ENCODE peak calls at places on chromosomes 3 and 15, in six cellular contexts. J, P, G, Z, O and W are unnamed samples.

GRCh38 chr3:44206301-44206700 is 35.4 kb upstream of the TOPAZ1 start:
- DNase-seq in J (no peak), P (no peak), G (no peak), Z (no peak), O (no peak), W (no peak)

GRCh38 chr3:20527368-20527767 is 341.4 kb upstream of the SGO1 start:
- DNase-seq in J (no peak), P (no peak), G (no peak), Z (no peak), O (no peak), W (no peak)

GRCh38 chr3:13818919-13819318 is 61.0 kb downstream of the WNT7A start:
- DNase-seq in J (no peak), P (no peak), G (peak), Z (no peak), O (no peak), W (no peak)

GRCh38 chr15:88653200-88654064 is 14.6 kb downstream of the ISG20 start:
- DNase-seq in J (peak), P (no peak), G (no peak), Z (peak), O (no peak), W (no peak)

GRCh38 chr3:151096697-151097096 is 11.2 kb downstream of the MED12L start:
- DNase-seq in J (no peak), P (no peak), G (no peak), Z (no peak), O (no peak), W (no peak)

GRCh38 chr15:34583399-34584320 is at the start of gene GOLGA8B:
- DNase-seq in J (peak), P (no peak), G (no peak), Z (peak), O (peak), W (peak)

GRCh38 chr3:69063636-69064035 is 11.5 kb upstream of the TMF1 start:
- DNase-seq in J (no peak), P (no peak), G (no peak), Z (no peak), O (no peak), W (no peak)

GRCh38 chr3:117898722-117899121 is 1135.9 kb downstream of the IGSF11 start:
- DNase-seq in J (peak), P (no peak), G (no peak), Z (peak), O (no peak), W (no peak)

GRCh38 chr3:191431160-191431822 is 29.7 kb upstream of the PYDC2 start:
- DNase-seq in J (no peak), P (no peak), G (no peak), Z (no peak), O (no peak), W (no peak)

GRCh38 chr15:91953432-91953831 is 99.9 kb downstream of the SLCO3A1 start:
- DNase-seq in J (no peak), P (no peak), G (no peak), Z (peak), O (no peak), W (no peak)

DNA sequence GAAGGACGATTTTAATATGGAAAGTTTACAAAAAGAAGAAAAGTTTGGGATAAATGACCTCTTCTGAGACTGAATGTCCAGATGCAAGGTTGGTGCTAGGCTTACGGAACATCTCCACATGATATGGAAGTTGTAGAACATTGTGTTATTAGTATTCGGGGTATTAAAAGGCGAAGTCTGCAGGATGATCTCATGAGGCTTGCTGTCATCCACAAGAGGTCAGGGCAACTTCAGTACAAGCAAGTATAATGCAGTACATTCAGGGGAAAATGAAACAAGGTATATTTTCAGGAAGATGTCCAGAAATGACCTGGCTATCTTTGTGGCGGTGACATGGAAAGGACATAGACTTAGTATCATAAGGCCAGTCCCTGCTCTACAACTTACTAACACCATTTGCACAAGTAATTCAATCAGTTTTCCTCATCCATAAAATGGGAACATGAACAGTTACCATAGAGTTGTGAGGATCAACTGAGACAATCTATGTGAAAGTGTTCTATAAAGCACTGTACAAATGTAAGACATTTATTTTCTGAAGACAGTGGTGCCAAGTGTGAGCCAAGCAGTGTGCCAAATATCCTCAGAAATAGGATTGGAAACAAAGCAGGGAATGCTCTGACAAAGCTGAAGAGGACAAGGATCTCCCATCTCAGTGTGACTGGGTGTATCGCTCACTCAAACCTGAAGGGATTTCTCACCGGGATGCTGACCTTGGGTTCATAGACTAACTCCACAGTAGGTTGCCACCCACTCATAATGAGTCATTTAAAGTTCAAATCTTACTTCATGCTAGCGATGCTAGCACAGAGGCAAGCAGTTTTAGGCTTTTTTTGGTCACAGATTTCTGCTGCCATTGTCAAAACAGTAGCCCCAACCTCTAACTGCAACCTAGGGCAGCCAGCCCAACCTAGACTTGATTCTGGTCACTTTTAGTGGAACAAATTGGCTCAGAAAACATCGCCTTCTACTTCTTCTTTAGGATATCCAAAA is 118.3 kb downstream of the TIGIT start:
- DNase-seq in J (peak), P (no peak), G (no peak), Z (no peak), O (no peak), W (peak)
- H3K4me3 ChIP-seq in J (no peak), P (no peak), G (no peak), Z (no peak), O (no peak), W (no peak)

DNA sequence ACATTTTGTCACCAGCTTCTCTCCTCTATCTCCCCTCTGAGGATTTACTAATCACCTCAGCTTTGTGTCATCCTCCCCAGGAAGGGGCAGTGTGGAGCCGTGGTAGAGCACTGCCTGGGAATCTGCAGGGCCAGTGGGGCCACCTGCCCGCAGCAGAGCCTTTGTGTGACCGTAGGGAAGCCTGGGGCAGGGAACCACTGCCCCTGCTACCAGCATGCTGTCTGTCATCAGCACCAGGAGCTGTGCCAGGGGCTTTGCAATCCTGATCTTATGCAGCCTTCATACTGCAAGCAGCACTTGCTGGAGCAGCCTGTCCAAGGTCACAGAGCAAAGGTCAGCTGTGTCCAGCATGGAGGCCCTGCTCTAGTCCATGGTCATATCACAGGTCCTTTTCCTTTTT is 170.2 kb upstream of the IL12A start:
- DNase-seq in J (no peak), P (no peak), G (no peak), Z (no peak), O (no peak), W (no peak)
- TF ChIP-seq CTCF in J (no peak), P (peak), G (no peak), Z (no peak), O (no peak), W (no peak)

DNA sequence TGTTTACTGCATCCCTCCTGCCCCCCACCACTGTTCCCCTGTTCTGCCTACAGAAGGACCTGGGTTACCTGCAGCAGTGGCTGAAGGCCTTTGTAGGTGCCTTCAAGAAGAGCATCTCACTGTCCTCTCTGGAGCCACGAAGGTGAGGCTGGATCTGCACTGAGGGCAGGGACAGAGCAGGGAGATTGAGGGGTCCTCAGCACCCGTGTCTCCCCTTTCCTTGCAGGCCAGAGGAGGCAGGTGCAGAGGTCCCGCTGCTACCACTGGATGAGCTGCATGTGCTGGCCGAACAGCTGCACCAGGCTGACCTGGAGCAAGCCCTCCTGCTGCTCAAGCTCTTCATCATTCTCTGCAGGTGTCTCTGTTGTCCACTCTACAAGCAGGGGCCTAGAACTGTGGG is 9.2 kb downstream of the NBEAL2 start:
- DNase-seq in J (no peak), P (no peak), G (no peak), Z (no peak), O (no peak), W (no peak)
- H3K4me3 ChIP-seq in J (peak), P (no peak), G (no peak), Z (no peak), O (no peak), W (no peak)

GRCh38 chr3:194687638-194688206 is 2.0 kb downstream of the FAM43A start:
- DNase-seq in J (peak), P (no peak), G (peak), Z (peak), O (peak), W (no peak)
- TF ChIP-seq CTCF in J (peak), P (no peak), G (peak), Z (peak), O (peak), W (peak)

GRCh38 chr3:70863049-70863448 is 550.6 kb upstream of the MDFIC2 start:
- DNase-seq in J (no peak), P (no peak), G (no peak), Z (no peak), O (no peak), W (no peak)

GRCh38 chr3:70861855-70862254 is 549.4 kb upstream of the MDFIC2 start:
- DNase-seq in J (no peak), P (no peak), G (no peak), Z (no peak), O (no peak), W (no peak)

GRCh38 chr3:70856414-70857162 is 544.1 kb upstream of the MDFIC2 start:
- DNase-seq in J (peak), P (no peak), G (no peak), Z (no peak), O (no peak), W (peak)

GRCh38 chr3:70857926-70858325 is 545.5 kb upstream of the MDFIC2 start:
- DNase-seq in J (no peak), P (no peak), G (no peak), Z (no peak), O (no peak), W (peak)

DNA sequence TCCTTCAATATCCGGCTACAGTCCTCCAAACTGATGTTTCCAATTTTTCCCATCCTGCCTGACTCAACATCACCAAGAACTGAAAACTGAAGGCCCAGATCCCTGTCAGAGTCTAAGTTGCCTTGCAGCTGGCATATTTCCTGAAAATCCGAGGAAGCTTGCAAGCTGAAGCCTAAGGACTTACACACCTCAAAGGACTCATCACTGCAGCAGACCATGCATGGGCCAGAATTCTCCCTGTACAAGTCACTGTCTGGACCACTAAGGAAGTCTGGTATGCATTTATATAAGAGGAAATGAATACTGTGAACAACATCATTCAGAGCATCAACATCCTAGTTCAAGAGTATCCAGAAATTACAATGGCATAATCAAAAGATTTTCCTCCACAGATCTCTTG is 548.8 kb upstream of the MDFIC2 start:
- DNase-seq in J (no peak), P (no peak), G (no peak), Z (no peak), O (no peak), W (no peak)
- H3K4me3 ChIP-seq in J (no peak), P (no peak), G (no peak), Z (no peak), O (no peak), W (no peak)

DNA sequence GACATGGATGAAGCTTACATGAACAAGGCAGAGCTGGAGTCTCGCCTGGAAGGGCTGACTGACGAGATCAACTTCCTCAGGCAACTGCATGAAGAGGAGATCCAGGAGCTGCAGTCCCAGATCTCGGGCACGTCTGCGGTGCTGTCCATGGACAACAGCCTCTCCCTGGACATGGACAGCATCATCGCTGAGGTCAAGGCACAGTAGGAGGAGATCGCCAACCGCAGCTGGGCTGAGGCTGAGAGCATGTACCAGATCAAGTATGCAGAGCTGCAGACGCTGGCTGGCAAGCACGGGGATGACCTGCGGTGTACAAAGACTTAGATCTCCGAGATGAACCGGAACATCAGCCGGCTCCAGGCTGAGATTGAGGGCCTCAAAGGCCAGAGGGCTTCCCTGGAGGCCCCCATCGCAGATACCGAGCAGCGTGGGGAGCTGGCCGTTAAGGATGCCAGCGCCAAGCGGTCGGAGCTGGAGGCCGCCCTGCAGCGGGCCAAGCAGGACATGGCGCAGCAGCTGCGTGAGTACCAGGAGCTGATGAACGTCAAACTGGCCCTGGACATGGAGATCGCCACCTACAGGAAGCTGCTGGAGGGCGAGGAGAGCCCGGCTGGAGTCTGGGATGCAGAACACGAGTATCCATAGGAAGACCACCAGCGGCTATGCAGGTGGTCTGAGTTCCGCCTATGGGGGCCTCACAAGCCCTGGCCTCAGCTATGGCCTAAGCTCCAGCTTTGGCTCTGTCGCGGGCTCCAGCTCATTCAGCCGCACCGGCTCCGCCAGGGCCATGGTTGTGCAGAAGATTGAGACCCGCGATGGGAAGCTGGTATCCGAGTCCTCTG is 77.6 kb downstream of the CLDN11 start:
- DNase-seq in J (no peak), P (no peak), G (no peak), Z (no peak), O (no peak), W (no peak)
- TF ChIP-seq CTCF in J (no peak), P (no peak), G (no peak), Z (no peak), O (no peak), W (peak)

DNA sequence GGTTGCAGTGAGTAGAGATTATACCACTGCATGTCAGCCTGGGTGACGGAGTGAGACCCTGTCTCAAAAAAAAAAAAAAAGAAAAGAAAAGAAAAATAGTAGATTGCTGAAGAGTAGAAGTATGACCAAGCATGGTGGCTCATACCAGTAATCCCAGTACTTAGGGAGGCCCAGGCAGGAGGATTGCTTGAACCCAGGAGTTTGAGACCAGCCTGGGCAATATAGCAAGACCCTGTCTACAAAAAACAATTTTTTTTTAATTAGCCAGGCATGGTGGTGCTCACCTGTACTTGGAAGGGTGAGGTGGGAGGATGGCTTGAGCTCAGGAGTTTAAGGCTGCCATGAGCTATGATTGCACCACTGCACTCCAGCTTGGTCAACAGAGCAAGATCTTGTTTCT is 2.5 kb downstream of the NKTR start:
- DNase-seq in J (no peak), P (no peak), G (no peak), Z (no peak), O (no peak), W (no peak)
- H3K4me3 ChIP-seq in J (no peak), P (no peak), G (peak), Z (no peak), O (no peak), W (no peak)

DNA sequence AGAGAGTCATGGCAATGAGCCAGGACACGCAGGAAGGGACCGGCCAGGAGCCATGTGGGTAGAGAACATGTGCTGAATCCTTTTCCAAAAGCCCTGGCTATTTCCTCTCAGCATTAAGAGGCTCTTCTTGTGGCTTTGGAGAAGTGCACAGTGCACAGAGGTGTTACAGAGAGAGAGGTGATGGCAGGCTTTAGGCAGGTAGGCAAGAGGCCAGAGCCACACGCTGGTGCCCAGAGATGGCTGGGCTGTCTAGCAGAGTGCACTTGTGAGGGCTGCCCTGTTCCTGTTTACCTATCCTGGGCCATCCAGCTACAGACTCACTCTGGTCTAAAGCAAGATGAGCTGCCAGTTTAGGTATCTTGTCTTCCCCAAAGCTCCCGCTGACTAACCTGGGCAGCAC is 402.6 kb downstream of the OCA2 start:
- DNase-seq in J (no peak), P (no peak), G (no peak), Z (no peak), O (no peak), W (no peak)
- TF ChIP-seq CTCF in J (no peak), P (no peak), G (no peak), Z (no peak), O (no peak), W (no peak)

GRCh38 chr3:53179580-53179979 is 18.6 kb downstream of the PRKCD start:
- DNase-seq in J (no peak), P (no peak), G (no peak), Z (no peak), O (no peak), W (no peak)
- H3K4me3 ChIP-seq in J (no peak), P (no peak), G (no peak), Z (no peak), O (no peak), W (no peak)

DNA sequence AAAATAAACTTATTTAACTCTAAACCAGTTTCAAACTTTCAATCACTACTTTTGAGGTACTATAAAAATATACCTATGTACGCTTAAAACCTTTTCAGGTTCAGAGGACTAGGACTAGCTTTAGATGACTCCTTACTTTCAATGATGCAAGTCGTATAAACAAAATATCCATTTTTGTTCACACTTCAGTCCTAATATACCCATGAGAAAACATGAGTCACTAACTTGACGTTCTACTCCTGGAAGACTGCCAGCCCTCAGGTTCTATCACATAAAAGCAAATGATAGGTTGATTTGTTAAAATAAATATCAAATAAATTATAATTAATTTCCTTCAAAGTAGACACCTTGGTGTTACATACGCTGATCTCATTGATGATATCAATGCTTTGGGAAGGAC is 10.6 kb upstream of the P3H2 start:
- DNase-seq in J (no peak), P (no peak), G (no peak), Z (no peak), O (no peak), W (peak)
- TF ChIP-seq CTCF in J (no peak), P (no peak), G (no peak), Z (no peak), O (no peak), W (no peak)